ENCODE peak calls at places on chromosome 9, in nine cellular contexts. X is effector CD4-positive, alpha-beta T cell; D is iris pigment epithelial cell; Q is left lobe of liver; J is fibroblast of pulmonary artery; E is cardiac muscle cell; B is EH; A is cardiac fibroblast; F is HL-60. K is an unnamed sample.

GRCh38 chr9:71806916-71807315 is 38.6 kb upstream of the CEMIP2 start:
- DNase-seq in X (peak; percentile 51), D (peak; percentile 73), Q (peak; percentile 71), J (peak; percentile 82), E (peak; percentile 85), B (peak; percentile 77), A (peak; percentile 86), F (peak; percentile 80), K (no peak)

GRCh38 chr9:98807070-98807810 is at the start of gene GALNT12:
- DNase-seq in X (peak; percentile 42), D (no peak), Q (no peak), J (no peak), E (no peak), B (no peak), A (no peak), F (no peak), K (peak; percentile 50)

GRCh38 chr9:76153372-76153771 is 240.9 kb downstream of the RFK start:
- DNase-seq in X (no peak), D (no peak), Q (no peak), J (no peak), E (no peak), B (no peak), A (no peak), F (no peak), K (no peak)

GRCh38 chr9:15711531-15712295 is 158.9 kb downstream of the CCDC171 start:
- DNase-seq in X (no peak), D (peak; percentile 76), Q (no peak), J (peak; percentile 60), E (peak; percentile 47), B (no peak), A (peak; percentile 16), F (no peak), K (no peak)

GRCh38 chr9:136578915-136579637 is 33.2 kb upstream of the NOTCH1 start:
- DNase-seq in X (no peak), D (no peak), Q (no peak), J (no peak), E (no peak), B (no peak), A (no peak), F (no peak), K (no peak)

GRCh38 chr9:33923998-33924701 is 107.2 kb downstream of the UBE2R2 start:
- DNase-seq in X (no peak), D (no peak), Q (no peak), J (no peak), E (no peak), B (no peak), A (no peak), F (no peak), K (no peak)

GRCh38 chr9:10054456-10054855 is 558.3 kb downstream of the PTPRD start:
- DNase-seq in X (no peak), D (no peak), Q (no peak), J (no peak), E (no peak), B (no peak), A (no peak), F (no peak), K (no peak)

GRCh38 chr9:133499130-133499891 is 20.4 kb upstream of the SLC2A6 start:
- DNase-seq in X (no peak), D (no peak), Q (no peak), J (no peak), E (no peak), B (no peak), A (no peak), F (no peak), K (no peak)

GRCh38 chr9:126682928-126683697 is 69.4 kb downstream of the LMX1B start:
- DNase-seq in X (no peak), D (no peak), Q (no peak), J (no peak), E (no peak), B (no peak), A (no peak), F (no peak), K (no peak)

GRCh38 chr9:5625916-5626315 is 3.0 kb upstream of the RIC1 start:
- DNase-seq in X (no peak), D (no peak), Q (no peak), J (no peak), E (no peak), B (no peak), A (no peak), F (peak; percentile 60), K (no peak)

GRCh38 chr9:122128432-122129343 is 30.9 kb downstream of the NDUFA8 start:
- DNase-seq in X (no peak), D (no peak), Q (no peak), J (no peak), E (no peak), B (no peak), A (no peak), F (no peak), K (peak; percentile 23)

GRCh38 chr9:5062631-5063030 is 77.6 kb downstream of the JAK2 start:
- DNase-seq in X (no peak), D (no peak), Q (no peak), J (no peak), E (no peak), B (no peak), A (no peak), F (no peak), K (no peak)

GRCh38 chr9:72349240-72349639 is 15.8 kb downstream of the ZFAND5 start:
- DNase-seq in X (no peak), D (no peak), Q (no peak), J (no peak), E (no peak), B (no peak), A (no peak), F (no peak), K (no peak)

GRCh38 chr9:114995681-114996221 is 65.4 kb upstream of the TNFSF8 start:
- DNase-seq in X (no peak), D (no peak), Q (no peak), J (no peak), E (no peak), B (no peak), A (no peak), F (peak; percentile 75), K (no peak)

GRCh38 chr9:30505311-30505710 is 1879.1 kb upstream of the ACO1 start:
- DNase-seq in X (no peak), D (no peak), Q (no peak), J (no peak), E (no peak), B (no peak), A (no peak), F (no peak), K (no peak)

GRCh38 chr9:134663753-134664415 is 22.3 kb downstream of the COL5A1 start:
- DNase-seq in X (no peak), D (no peak), Q (no peak), J (no peak), E (no peak), B (peak; percentile 81), A (no peak), F (no peak), K (no peak)

GRCh38 chr9:96496368-96497116 is 46.6 kb downstream of the HABP4 start:
- DNase-seq in X (no peak), D (no peak), Q (no peak), J (no peak), E (no peak), B (no peak), A (no peak), F (no peak), K (no peak)

GRCh38 chr9:136614372-136614922 is 48.3 kb upstream of the EGFL7 start:
- DNase-seq in X (no peak), D (peak; percentile 66), Q (no peak), J (peak; percentile 89), E (peak; percentile 92), B (peak; percentile 89), A (peak; percentile 91), F (no peak), K (no peak)

GRCh38 chr9:133633681-133633990 is 2.5 kb upstream of the DBH start:
- DNase-seq in X (no peak), D (no peak), Q (no peak), J (no peak), E (no peak), B (no peak), A (no peak), F (no peak), K (no peak)

GRCh38 chr9:124835026-124835501 is 18.2 kb upstream of the WDR38 start:
- DNase-seq in X (no peak), D (peak; percentile 76), Q (no peak), J (peak; percentile 94), E (peak; percentile 92), B (peak; percentile 80), A (peak; percentile 90), F (no peak), K (no peak)

GRCh38 chr9:98860871-98861293 is 53.4 kb downstream of the GALNT12 start:
- DNase-seq in X (no peak), D (peak; percentile 81), Q (no peak), J (peak; percentile 90), E (peak; percentile 92), B (peak; percentile 98), A (peak; percentile 93), F (peak; percentile 19), K (no peak)